ENCODE peak calls at places on chromosomes 12 and 14, in six cellular contexts. Z, D, E, R, C and Q are unnamed samples. For H3K4me1, the result is how much of the 10 kb centered on the place peaks cover.

GRCh38 chr14:104512771-104513640 is 66.6 kb upstream of the C14orf180 start:
- DNase-seq in Z (no peak), D (no peak), E (no peak), R (no peak), C (no peak), Q (no peak)

GRCh38 chr14:99572173-99572999 is 31.6 kb downstream of the CCDC85C start:
- DNase-seq in Z (no peak), D (no peak), E (peak), R (peak), C (no peak), Q (no peak)

GRCh38 chr12:28899951-28900350 is 249.1 kb upstream of the FAR2 start:
- DNase-seq in Z (no peak), D (peak), E (no peak), R (no peak), C (no peak), Q (no peak)

GRCh38 chr12:47833591-47834012 is 13.9 kb upstream of the HDAC7 start:
- DNase-seq in Z (no peak), D (no peak), E (no peak), R (no peak), C (no peak), Q (no peak)

GRCh38 chr14:66231823-66232222 is 254.3 kb upstream of the CCDC196 start:
- DNase-seq in Z (no peak), D (no peak), E (no peak), R (no peak), C (no peak), Q (no peak)

GRCh38 chr12:79127268-79127895 is 262.8 kb downstream of the SYT1 start:
- DNase-seq in Z (no peak), D (peak), E (no peak), R (no peak), C (no peak), Q (no peak)

GRCh38 chr12:64655141-64655540 is 44.8 kb downstream of the RASSF3 start:
- DNase-seq in Z (no peak), D (no peak), E (no peak), R (no peak), C (no peak), Q (no peak)

GRCh38 chr12:107492393-107493134 is 193.0 kb upstream of the PWP1 start:
- DNase-seq in Z (no peak), D (no peak), E (peak), R (peak), C (no peak), Q (no peak)

GRCh38 chr12:66823857-66824570 is 145.1 kb upstream of the GRIP1 start:
- DNase-seq in Z (no peak), D (no peak), E (no peak), R (no peak), C (no peak), Q (no peak)

GRCh38 chr14:81638656-81639055 is 105.0 kb upstream of the SEL1L start:
- DNase-seq in Z (no peak), D (no peak), E (no peak), R (no peak), C (no peak), Q (no peak)

GRCh38 chr12:1932264-1932777 is 13.9 kb upstream of the CACNA2D4 start:
- DNase-seq in Z (no peak), D (no peak), E (peak), R (peak), C (peak), Q (no peak)

GRCh38 chr14:65211341-65211987 is 109.1 kb upstream of the MAX start:
- DNase-seq in Z (no peak), D (peak), E (no peak), R (no peak), C (no peak), Q (no peak)

GRCh38 chr12:109763201-109763841 is 49.7 kb downstream of the FAM222A start:
- DNase-seq in Z (no peak), D (peak), E (peak), R (peak), C (no peak), Q (no peak)

GRCh38 chr12:123436017-123436964 is at the start of gene RILPL2:
- DNase-seq in Z (peak), D (peak), E (peak), R (peak), C (peak), Q (peak)

GRCh38 chr12:113260127-113260526 is 38.9 kb downstream of the TPCN1 start:
- DNase-seq in Z (no peak), D (no peak), E (no peak), R (no peak), C (no peak), Q (no peak)

GRCh38 chr12:7269273-7269672 is 34.6 kb upstream of the ACSM4 start:
- DNase-seq in Z (no peak), D (peak), E (no peak), R (no peak), C (no peak), Q (no peak)

GRCh38 chr12:51011960-51012359 is 14.2 kb downstream of the SLC11A2 start:
- DNase-seq in Z (no peak), D (no peak), E (no peak), R (no peak), C (no peak), Q (peak)

GRCh38 chr14:68232643-68233055 is 413.1 kb downstream of the RAD51B start:
- DNase-seq in Z (no peak), D (peak), E (peak), R (peak), C (no peak), Q (no peak)

GRCh38 chr12:113684053-113684907 is 212.6 kb upstream of the LHX5 start:
- DNase-seq in Z (no peak), D (peak), E (no peak), R (no peak), C (no peak), Q (no peak)

GRCh38 chr12:120654656-120655055 is 14.2 kb downstream of the CABP1 start:
- DNase-seq in Z (no peak), D (no peak), E (no peak), R (peak), C (peak), Q (peak)

GRCh38 chr14:29222671-29223268 is 456.2 kb downstream of the FOXG1 start:
- DNase-seq in Z (no peak), D (peak), E (no peak), R (no peak), C (no peak), Q (no peak)

GRCh38 chr12:65881965-65882413 is 57.7 kb downstream of the HMGA2 start:
- DNase-seq in Z (peak), D (peak), E (peak), R (peak), C (peak), Q (peak)

GRCh38 chr12:124395986-124396385 is 101.1 kb downstream of the RFLNA start:
- DNase-seq in Z (no peak), D (no peak), E (no peak), R (peak), C (no peak), Q (no peak)

GRCh38 chr12:43158126-43158525 is 393.9 kb downstream of the ADAMTS20 start:
- DNase-seq in Z (no peak), D (no peak), E (no peak), R (no peak), C (no peak), Q (no peak)

GRCh38 chr12:71269199-71269598 is 111.4 kb upstream of the TSPAN8 start:
- DNase-seq in Z (no peak), D (no peak), E (no peak), R (no peak), C (no peak), Q (no peak)

GRCh38 chr14:24171422-24172260 is at the start of gene REC8:
- DNase-seq in Z (peak), D (no peak), E (peak), R (peak), C (peak), Q (peak)

GRCh38 chr14:95308073-95308472 is 11.6 kb downstream of the CLMN start:
- DNase-seq in Z (no peak), D (no peak), E (no peak), R (no peak), C (no peak), Q (no peak)

GRCh38 chr12:33718631-33719030 is 279.0 kb upstream of the SYT10 start:
- DNase-seq in Z (no peak), D (no peak), E (no peak), R (no peak), C (no peak), Q (no peak)

GRCh38 chr12:100151769-100152168 is 9.1 kb upstream of the BLTP3B start:
- DNase-seq in Z (no peak), D (no peak), E (no peak), R (no peak), C (no peak), Q (no peak)

GRCh38 chr12:108890208-108890607 is 10.3 kb downstream of the DAO start:
- DNase-seq in Z (no peak), D (peak), E (no peak), R (no peak), C (no peak), Q (no peak)

GRCh38 chr12:32558941-32559340 is 120.2 kb upstream of the DNM1L start:
- DNase-seq in Z (no peak), D (peak), E (no peak), R (no peak), C (no peak), Q (no peak)

GRCh38 chr12:104006929-104007328 is 41.3 kb downstream of the TDG start:
- DNase-seq in Z (no peak), D (peak), E (no peak), R (no peak), C (no peak), Q (no peak)

GRCh38 chr12:47783821-47784819 is 11.1 kb downstream of the SLC48A1 start:
- DNase-seq in Z (no peak), D (no peak), E (no peak), R (no peak), C (no peak), Q (no peak)

GRCh38 chr12:63047146-63047545 is 103.9 kb downstream of the AVPR1A start:
- DNase-seq in Z (no peak), D (no peak), E (no peak), R (no peak), C (no peak), Q (no peak)

GRCh38 chr12:132582058-132582420 is 28.3 kb downstream of the LRCOL1 start:
- DNase-seq in Z (no peak), D (no peak), E (no peak), R (no peak), C (no peak), Q (peak)

GRCh38 chr12:132582582-132583279 is 27.7 kb downstream of the LRCOL1 start:
- DNase-seq in Z (no peak), D (no peak), E (no peak), R (no peak), C (no peak), Q (peak)

GRCh38 chr12:132583736-132584135 is 26.6 kb downstream of the LRCOL1 start:
- DNase-seq in Z (no peak), D (no peak), E (no peak), R (no peak), C (no peak), Q (no peak)

GRCh38 chr12:132584472-132584871 is 25.9 kb downstream of the LRCOL1 start:
- DNase-seq in Z (no peak), D (no peak), E (no peak), R (no peak), C (no peak), Q (no peak)

GRCh38 chr12:132583311-132583710 is 27.1 kb downstream of the LRCOL1 start:
- DNase-seq in Z (no peak), D (no peak), E (no peak), R (no peak), C (no peak), Q (no peak)
- H3K4me1 ChIP-seq in Z (under half), D (under half), E (under half), R (under half), C (under half), Q (under half)

GRCh38 chr14:90569606-90570462 is 173.0 kb downstream of the CALM1 start:
- DNase-seq in Z (no peak), D (no peak), E (no peak), R (no peak), C (no peak), Q (peak)
- TF ChIP-seq CTCF in Z (no peak), D (no peak), E (no peak), R (no peak), C (no peak), Q (no peak)

GRCh38 chr12:77065361-77066204 is at the start of gene E2F7:
- DNase-seq in Z (peak), D (peak), E (peak), R (peak), C (peak), Q (peak)
- H3K4me3 ChIP-seq in Z (peak), D (peak), E (peak), R (peak), C (peak), Q (peak)

DNA sequence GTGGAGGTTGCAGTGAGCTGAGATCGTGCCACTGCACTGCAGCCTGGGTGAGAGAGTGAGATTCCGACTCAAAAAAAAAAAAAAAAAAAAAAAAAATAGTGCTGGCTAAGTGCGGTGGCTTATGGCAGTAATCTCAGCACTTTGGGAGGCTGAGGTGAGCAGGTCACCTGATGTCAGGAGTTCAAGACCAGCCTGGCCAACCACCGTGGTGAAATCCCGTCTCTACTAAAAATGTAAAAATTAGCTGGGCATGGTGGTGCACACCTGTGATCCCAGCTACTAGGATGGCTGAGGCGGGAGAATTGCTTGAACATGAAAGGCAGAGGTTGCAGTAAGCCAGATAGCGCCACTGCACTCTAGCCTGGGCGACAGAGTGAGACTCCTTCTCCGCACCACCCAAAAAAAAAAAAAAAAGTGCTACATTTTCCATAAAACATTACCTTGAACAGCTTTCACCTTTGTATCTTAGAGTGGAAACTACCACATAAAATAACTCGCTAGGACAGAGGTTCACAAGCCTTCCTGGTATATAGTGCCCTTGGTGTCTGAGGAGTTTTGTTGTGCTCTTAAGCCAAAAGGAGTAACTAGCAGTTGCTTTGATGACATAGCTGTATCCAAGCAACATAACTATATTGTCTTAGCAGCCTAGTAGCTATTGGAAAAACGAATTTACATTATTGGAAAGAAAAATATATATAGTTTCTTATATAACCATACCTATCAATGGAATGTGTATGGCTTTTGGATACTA is 11.1 kb downstream of the PTGES3 start:
- DNase-seq in Z (no peak), D (no peak), E (no peak), R (peak), C (no peak), Q (no peak)
- H3K4me1 ChIP-seq in Z (half or more), D (under half), E (under half), R (half or more), C (half or more), Q (half or more)

DNA sequence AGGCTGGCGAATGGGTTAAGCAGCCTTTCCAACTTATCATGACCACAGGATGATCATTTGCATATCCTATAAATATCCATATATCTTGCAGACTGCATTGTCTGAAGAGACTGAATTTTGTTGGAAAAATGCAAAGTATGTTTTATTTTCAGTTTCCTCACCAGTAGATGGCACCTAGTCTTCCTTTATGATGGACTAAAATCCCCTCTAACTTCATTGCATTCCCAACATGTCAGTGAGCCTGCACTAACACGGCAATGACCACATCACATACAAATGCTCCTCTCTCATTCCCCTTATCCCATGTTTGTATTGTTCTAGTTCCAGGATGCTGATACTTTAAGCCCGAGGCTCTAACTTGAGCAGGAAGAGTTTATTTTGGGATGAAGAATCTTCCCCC is 24.7 kb upstream of the MYBPC1 start:
- DNase-seq in Z (no peak), D (peak), E (no peak), R (no peak), C (no peak), Q (no peak)
- TF ChIP-seq CTCF in Z (peak), D (peak), E (peak), R (peak), C (peak), Q (peak)

DNA sequence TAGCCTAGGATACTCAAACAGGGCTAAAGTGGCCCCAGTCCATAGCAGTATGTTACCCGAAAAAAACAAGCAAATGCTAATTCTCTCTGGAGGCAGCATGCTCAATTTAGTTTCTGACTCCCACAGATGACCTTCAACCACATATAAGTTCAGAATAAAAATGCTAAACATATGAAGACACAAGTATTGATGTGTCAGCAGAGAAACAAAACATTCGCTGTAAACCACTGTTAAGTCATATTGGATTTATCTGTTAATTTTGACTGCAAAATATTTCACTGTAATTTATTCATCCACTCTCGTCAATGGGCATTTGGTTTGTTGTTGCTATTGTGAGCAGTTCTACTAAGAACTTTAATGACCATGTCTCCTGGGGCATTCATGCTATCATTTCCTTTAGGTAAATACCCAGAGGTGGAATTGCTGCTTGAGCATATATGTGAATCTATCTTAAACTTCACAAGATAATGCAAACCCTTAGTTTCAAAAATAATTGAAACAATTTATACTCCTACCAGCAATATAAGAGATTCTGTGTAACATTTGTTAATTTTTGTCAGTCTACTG is 36.5 kb downstream of the WBP11 start:
- DNase-seq in Z (no peak), D (no peak), E (no peak), R (no peak), C (no peak), Q (no peak)
- H3K4me3 ChIP-seq in Z (no peak), D (no peak), E (no peak), R (no peak), C (no peak), Q (no peak)

GRCh38 chr12:53223391-53224267 is 8.4 kb downstream of the RARG start:
- DNase-seq in Z (no peak), D (peak), E (no peak), R (no peak), C (peak), Q (peak)
- H3K4me1 ChIP-seq in Z (half or more), D (under half), E (under half), R (under half), C (half or more), Q (under half)

DNA sequence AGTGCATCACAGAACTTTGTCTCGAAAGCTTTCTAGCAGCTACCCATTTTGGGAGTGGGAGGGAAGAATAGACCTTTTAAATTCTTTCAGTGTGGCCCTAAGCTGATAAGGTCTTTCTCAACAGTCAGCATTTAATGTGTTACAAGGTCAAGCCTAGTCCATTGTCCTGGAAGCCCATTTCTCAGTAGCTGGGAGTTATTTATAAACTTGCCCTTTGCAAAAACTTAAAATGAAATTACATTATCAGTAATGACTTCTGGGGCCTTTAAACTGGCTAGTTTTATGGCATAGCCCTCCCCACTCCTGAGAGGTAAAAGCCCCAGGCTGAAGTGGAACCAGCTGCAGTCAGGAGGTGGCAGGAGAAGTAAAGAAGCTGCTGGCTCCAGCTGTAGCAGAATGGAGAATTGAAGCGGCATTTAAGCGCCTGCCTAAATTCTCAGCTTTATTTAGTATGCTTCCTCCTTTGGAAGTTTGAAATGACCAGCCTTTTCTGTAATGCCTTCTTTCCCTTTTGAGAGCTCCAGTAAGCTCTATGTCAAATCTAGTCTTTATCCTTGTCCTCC is 12.4 kb downstream of the COPZ1 start:
- DNase-seq in Z (no peak), D (no peak), E (no peak), R (no peak), C (no peak), Q (no peak)
- TF ChIP-seq CTCF in Z (no peak), D (peak), E (no peak), R (no peak), C (peak), Q (peak)

GRCh38 chr14:83583201-83583600 is 1946.7 kb upstream of the FLRT2 start:
- DNase-seq in Z (no peak), D (no peak), E (no peak), R (no peak), C (no peak), Q (no peak)
- H3K4me3 ChIP-seq in Z (no peak), D (no peak), E (no peak), R (no peak), C (no peak), Q (no peak)

DNA sequence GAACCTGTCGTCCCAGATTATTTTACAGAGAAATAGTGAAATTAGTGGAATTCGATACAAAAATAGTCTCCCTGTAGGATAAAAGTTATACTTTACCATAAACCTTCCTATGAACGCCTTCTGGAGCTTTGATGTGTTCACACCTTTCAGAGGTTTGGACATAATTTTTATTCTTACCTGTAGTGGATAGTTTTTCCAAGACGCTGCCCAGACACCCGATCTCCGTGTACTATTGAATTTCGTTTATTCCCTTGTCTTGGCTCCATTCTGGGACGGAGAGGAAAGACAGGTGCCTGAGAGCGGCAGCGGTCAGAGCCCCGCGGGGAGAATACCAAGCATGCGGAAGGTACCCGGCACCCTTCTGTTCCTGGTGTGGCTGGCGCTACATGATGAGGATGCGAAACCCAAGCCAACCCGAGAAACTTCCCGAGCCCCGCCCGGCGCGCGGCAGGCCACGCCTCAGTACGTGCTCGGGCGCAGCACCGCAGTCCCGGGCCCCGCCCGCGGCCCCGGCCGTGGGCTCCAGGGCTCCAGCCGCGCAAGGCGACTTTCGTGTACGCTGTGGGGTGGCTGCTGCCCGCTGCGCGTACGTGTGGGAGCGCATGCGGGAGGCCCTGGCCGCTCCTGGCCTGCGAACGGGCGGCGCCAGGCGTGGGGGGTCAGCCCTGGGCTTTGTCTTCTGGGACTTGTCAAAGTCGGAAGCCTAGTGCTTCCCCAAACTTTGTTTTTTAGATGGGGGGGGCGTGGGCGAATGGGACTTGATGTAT is 11.3 kb upstream of the SNAPC1 start:
- DNase-seq in Z (peak), D (peak), E (peak), R (peak), C (peak), Q (peak)
- H3K4me1 ChIP-seq in Z (under half), D (under half), E (under half), R (under half), C (half or more), Q (under half)